ENCODE peak calls at places on chromosome 18, in five cellular contexts. H, J, X, M and W are unnamed samples.

GRCh38 chr18:55251186-55251995 is 292.1 kb upstream of the CCDC68 start:
- DNase-seq in H (no peak), J (no peak), X (no peak), M (no peak), W (no peak)

GRCh38 chr18:63141777-63142176 is 177.8 kb downstream of the BCL2 start:
- DNase-seq in H (no peak), J (no peak), X (no peak), M (no peak), W (peak; percentile 52)

GRCh38 chr18:37577051-37577611 is 11.5 kb upstream of the CELF4 start:
- DNase-seq in H (no peak), J (no peak), X (no peak), M (no peak), W (no peak)

GRCh38 chr18:11850821-11851155 is 425 bp upstream of the CHMP1B start:
- DNase-seq in H (no peak), J (no peak), X (no peak), M (no peak), W (no peak)

GRCh38 chr18:2851771-2852170 is 5.0 kb downstream of the EMILIN2 start:
- DNase-seq in H (no peak), J (no peak), X (no peak), M (no peak), W (no peak)

GRCh38 chr18:1392865-1393734 is 488.4 kb downstream of the ADCYAP1 start:
- DNase-seq in H (no peak), J (no peak), X (no peak), M (no peak), W (no peak)

GRCh38 chr18:46338213-46338612 is 234.0 kb downstream of the HAUS1 start:
- DNase-seq in H (no peak), J (no peak), X (no peak), M (no peak), W (no peak)

GRCh38 chr18:55047546-55047945 is 88.3 kb upstream of the CCDC68 start:
- DNase-seq in H (no peak), J (peak; percentile 22), X (no peak), M (no peak), W (no peak)

GRCh38 chr18:5466256-5466655 is 77.5 kb downstream of the EPB41L3 start:
- DNase-seq in H (no peak), J (no peak), X (no peak), M (no peak), W (no peak)

GRCh38 chr18:58403799-58404455 is 225.0 kb downstream of the ALPK2 start:
- DNase-seq in H (no peak), J (no peak), X (no peak), M (no peak), W (no peak)

GRCh38 chr18:58599106-58599505 is 29.8 kb downstream of the ALPK2 start:
- DNase-seq in H (peak; percentile 94), J (no peak), X (no peak), M (no peak), W (no peak)

GRCh38 chr18:63476666-63477065 is at the start of gene SERPINB5:
- DNase-seq in H (peak; percentile 100), J (no peak), X (no peak), M (no peak), W (no peak)

GRCh38 chr18:22194151-22194598 is 24.8 kb downstream of the GATA6 start:
- DNase-seq in H (no peak), J (no peak), X (no peak), M (no peak), W (no peak)

GRCh38 chr18:56541790-56542189 is 96.6 kb downstream of the TXNL1 start:
- DNase-seq in H (no peak), J (no peak), X (no peak), M (no peak), W (no peak)

GRCh38 chr18:76955529-76956170 is 133.3 kb downstream of the ZNF236 start:
- DNase-seq in H (no peak), J (no peak), X (no peak), M (no peak), W (no peak)

GRCh38 chr18:21714472-21714871 is 9.9 kb upstream of the ABHD3 start:
- DNase-seq in H (no peak), J (no peak), X (no peak), M (no peak), W (no peak)

GRCh38 chr18:13620206-13620672 is 106.1 kb downstream of the FAM210A start:
- DNase-seq in H (no peak), J (no peak), X (no peak), M (no peak), W (no peak)

GRCh38 chr18:36493349-36494281 is 196.1 kb downstream of the FHOD3 start:
- DNase-seq in H (no peak), J (no peak), X (no peak), M (no peak), W (no peak)